ENCODE peak calls at places on chromosomes 5 and 9, in nine cellular contexts. M is stimulated activated CD8-positive, alpha-beta memory T cell treated with anti-CD3 and anti-CD28 coated beads, Interleukin-2, amount 100 ng/mL, for 1 hour; F is endodermal cell; J is body of pancreas; D is HTR-8/SVneo; Z is progenitor cell of endocrine pancreas; R is esophagus squamous epithelium; U is HS-5; H is T-helper 1 cell. O is an unnamed sample.

GRCh38 chr5:123511290-123511647 is 708 bp upstream of the CSNK1G3 start:
- DNase-seq in J (no peak), U (no peak), R (no peak), D (peak; percentile 21), M (no peak), Z (no peak), H (no peak), F (no peak), O (no peak)

GRCh38 chr5:160800375-160800774 is 51.6 kb downstream of the ATP10B start:
- DNase-seq in H (no peak), J (no peak), U (no peak), F (no peak), M (no peak), D (no peak), R (no peak), Z (no peak), O (no peak)

GRCh38 chr5:181221105-181221791 is 1.8 kb upstream of the TRIM41 start:
- DNase-seq in H (peak; percentile 55), F (no peak), M (no peak), D (no peak), R (no peak), J (no peak), U (no peak), Z (no peak), O (peak; percentile 78)

GRCh38 chr5:147216552-147217154 is 18.2 kb upstream of the STK32A start:
- DNase-seq in R (no peak), Z (no peak), D (no peak), U (no peak), M (no peak), H (no peak), J (no peak), F (peak; percentile 82), O (no peak)

GRCh38 chr5:145846087-145846486 is 10.9 kb upstream of the PRELID2 start:
- DNase-seq in H (no peak), F (no peak), Z (no peak), R (no peak), M (no peak), D (no peak), U (no peak), J (no peak), O (no peak)

GRCh38 chr5:1836176-1836890 is 35.1 kb downstream of the NDUFS6 start:
- DNase-seq in Z (no peak), U (no peak), M (no peak), F (no peak), J (no peak), R (no peak), H (no peak), D (no peak), O (no peak)

GRCh38 chr5:160054831-160055230 is 45.9 kb downstream of the TTC1 start:
- DNase-seq in H (no peak), M (no peak), U (peak; percentile 18), Z (no peak), R (no peak), D (peak; percentile 18), J (no peak), F (no peak), O (no peak)

GRCh38 chr5:168885324-168886120 is 306.4 kb upstream of the PANK3 start:
- DNase-seq in U (no peak), J (no peak), R (no peak), M (no peak), Z (no peak), H (no peak), D (no peak), F (no peak), O (no peak)

GRCh38 chr5:73205309-73205708 is 32.3 kb downstream of the TMEM174 start:
- DNase-seq in M (no peak), U (no peak), J (no peak), D (no peak), H (no peak), F (no peak), R (no peak), Z (no peak), O (no peak)

GRCh38 chr5:1008451-1009358 is at the start of gene NKD2:
- DNase-seq in M (peak; percentile 19), J (peak; percentile 31), Z (peak; percentile 72), D (peak; percentile 83), H (no peak), U (no peak), F (peak; percentile 84), R (no peak), O (no peak)

GRCh38 chr9:26462213-26462612 is 430.4 kb downstream of the CAAP1 start:
- DNase-seq in J (no peak), R (no peak), D (no peak), F (no peak), Z (no peak), M (no peak), H (no peak), U (no peak), O (no peak)

GRCh38 chr9:137660144-137660543 is 41.3 kb downstream of the EHMT1 start:
- DNase-seq in Z (no peak), J (no peak), R (no peak), H (no peak), F (no peak), D (no peak), M (no peak), U (no peak), O (no peak)

GRCh38 chr9:36665387-36665786 is 92.7 kb downstream of the MELK start:
- DNase-seq in J (no peak), U (no peak), R (no peak), M (no peak), D (no peak), H (no peak), F (no peak), Z (no peak), O (no peak)

GRCh38 chr5:127028822-127029457 is 1.4 kb downstream of the MARCHF3 start:
- DNase-seq in Z (no peak), H (no peak), D (no peak), U (no peak), R (peak; percentile 6), J (peak; percentile 16), F (no peak), M (no peak), O (no peak)

O was measured in central memory CD8-positive, alpha-beta T cell.